ENCODE peak calls at places on chromosomes 16 and 17, in eight cellular contexts. S is HCT116, K is HL-60, E is breast epithelium, B is H1, R is prostate gland, V is GM23338, U is SK-N-SH. X is an unnamed sample.

GRCh38 chr16:88591577-88592021 is 21.4 kb downstream of the ZC3H18 start:
- DNase-seq in U (no peak), B (no peak), E (peak), V (no peak), S (no peak), R (no peak), K (no peak), X (no peak)

GRCh38 chr16:29852654-29853053 is 10.4 kb downstream of the CDIPT start:
- DNase-seq in E (no peak), B (no peak), S (no peak), K (no peak), R (no peak), V (no peak), U (no peak), X (no peak)

GRCh38 chr16:3915438-3916250 is 35.1 kb upstream of the CREBBP start:
- DNase-seq in E (no peak), S (no peak), U (no peak), K (no peak), B (no peak), R (no peak), V (no peak), X (no peak)

GRCh38 chr17:50675627-50676026 is 32.1 kb downstream of the ANKRD40 start:
- DNase-seq in R (no peak), V (no peak), S (no peak), B (no peak), E (no peak), U (no peak), K (no peak), X (no peak)

GRCh38 chr16:12583237-12583897 is 220.3 kb downstream of the CPPED1 start:
- DNase-seq in S (no peak), K (no peak), E (no peak), U (no peak), B (no peak), R (no peak), V (no peak), X (no peak)

GRCh38 chr17:31907342-31907975 is 6.0 kb upstream of the UTP6 start:
- DNase-seq in U (no peak), R (peak), S (no peak), B (no peak), E (peak), K (no peak), V (no peak), X (no peak)

GRCh38 chr17:3961564-3962047 is 2.6 kb downstream of the ATP2A3 start:
- DNase-seq in E (no peak), S (no peak), K (no peak), R (no peak), U (no peak), V (no peak), B (no peak), X (no peak)

GRCh38 chr16:52408197-52408845 is 138.6 kb downstream of the TOX3 start:
- DNase-seq in B (no peak), V (no peak), E (no peak), K (no peak), S (no peak), R (no peak), U (no peak), X (no peak)

GRCh38 chr17:49779730-49780220 is 8.7 kb upstream of the KAT7 start:
- DNase-seq in E (no peak), S (peak), K (no peak), V (peak), B (no peak), U (peak), R (no peak), X (no peak)

GRCh38 chr16:681746-682427 is 1.7 kb downstream of the STUB1 start:
- DNase-seq in B (no peak), R (no peak), U (no peak), S (no peak), K (no peak), E (no peak), V (no peak), X (no peak)

GRCh38 chr16:24635900-24636610 is 93.4 kb upstream of the TNRC6A start:
- DNase-seq in B (no peak), E (peak), K (no peak), S (no peak), U (peak), R (peak), V (no peak), X (no peak)

GRCh38 chr17:30495586-30495985 is 18.4 kb downstream of the GOSR1 start:
- DNase-seq in K (no peak), V (no peak), R (no peak), E (no peak), U (no peak), B (no peak), S (no peak), X (no peak)

GRCh38 chr16:24838554-24839266 is 7.1 kb upstream of the SLC5A11 start:
- DNase-seq in V (no peak), K (no peak), R (no peak), S (no peak), E (no peak), U (no peak), B (no peak), X (no peak)

GRCh38 chr17:11363575-11363974 is 122.6 kb downstream of the SHISA6 start:
- DNase-seq in E (no peak), S (no peak), U (no peak), R (no peak), K (no peak), V (no peak), B (no peak), X (no peak)

GRCh38 chr16:2490190-2491105 is 15.5 kb downstream of the TBC1D24 start:
- DNase-seq in S (no peak), B (no peak), V (no peak), R (no peak), K (no peak), E (no peak), U (no peak), X (no peak)

GRCh38 chr17:59149051-59149450 is 5.9 kb downstream of the SKA2 start:
- DNase-seq in K (no peak), U (no peak), B (no peak), R (no peak), S (no peak), E (no peak), V (no peak), X (no peak)

GRCh38 chr16:29825145-29826044 is 5.1 kb downstream of the MVP start:
- DNase-seq in S (no peak), B (no peak), V (no peak), R (no peak), K (no peak), E (no peak), U (no peak), X (no peak)

GRCh38 chr17:1124896-1125774 is 54.6 kb downstream of the ABR start:
- DNase-seq in B (no peak), S (no peak), U (no peak), V (no peak), E (no peak), K (no peak), R (no peak), X (no peak)

GRCh38 chr17:7351665-7352558 is at the start of gene KCTD11:
- DNase-seq in B (peak), R (peak), U (peak), E (peak), S (peak), K (no peak), V (peak), X (no peak)

GRCh38 chr16:4077083-4077714 is 39.0 kb downstream of the ADCY9 start:
- DNase-seq in B (no peak), K (no peak), S (peak), V (no peak), U (no peak), E (no peak), R (no peak), X (no peak)

GRCh38 chr16:51326131-51326856 is 175.2 kb upstream of the SALL1 start:
- DNase-seq in U (no peak), E (no peak), S (no peak), K (no peak), R (no peak), B (no peak), V (no peak), X (no peak)

GRCh38 chr16:31181102-31181830 is 1.3 kb downstream of the FUS start:
- DNase-seq in S (no peak), R (no peak), K (peak), E (peak), B (no peak), V (no peak), U (no peak), X (no peak)

GRCh38 chr17:64178011-64178825 is 48.3 kb upstream of the ERN1 start:
- DNase-seq in S (no peak), U (peak), K (no peak), E (no peak), B (no peak), R (no peak), V (no peak), X (no peak)

GRCh38 chr16:70638814-70639792 is 7.3 kb upstream of the IL34 start:
- DNase-seq in U (peak), E (no peak), V (no peak), R (no peak), K (no peak), S (no peak), B (no peak), X (no peak)

GRCh38 chr17:72761893-72762622 is 330.4 kb downstream of the SLC39A11 start:
- DNase-seq in S (no peak), B (no peak), R (no peak), E (no peak), K (no peak), V (no peak), U (no peak), X (no peak)

GRCh38 chr17:4007346-4008081 is 43.3 kb upstream of the ATP2A3 start:
- DNase-seq in E (no peak), U (peak), S (no peak), K (no peak), R (no peak), B (no peak), V (peak), X (no peak)

GRCh38 chr17:61400058-61400785 is 579 bp downstream of the TBX2 start:
- DNase-seq in K (no peak), R (no peak), V (peak), E (no peak), B (no peak), S (no peak), U (peak), X (no peak)

GRCh38 chr17:59349178-59349577 is 17.7 kb downstream of the YPEL2 start:
- DNase-seq in V (no peak), R (no peak), E (no peak), U (no peak), K (no peak), B (no peak), S (no peak), X (no peak)

GRCh38 chr16:86809458-86809955 is 231.2 kb downstream of the FOXL1 start:
- DNase-seq in K (no peak), R (no peak), S (no peak), E (no peak), B (no peak), U (no peak), V (peak), X (no peak)

GRCh38 chr17:8421571-8421970 is 14.1 kb upstream of the NDEL1 start:
- DNase-seq in K (no peak), V (no peak), S (no peak), R (no peak), B (no peak), E (no peak), U (no peak), X (no peak)

GRCh38 chr17:82298538-82299421 is 18.6 kb downstream of the CD7 start:
- DNase-seq in V (no peak), S (no peak), U (peak), K (no peak), B (no peak), R (no peak), E (no peak), X (no peak)
- H3K4me3 ChIP-seq in V (no peak), S (peak), U (peak), K (peak), B (no peak), R (peak), E (peak), X (peak)

GRCh38 chr16:56776562-56776961 is 46.6 kb downstream of the NUP93 start:
- DNase-seq in R (peak), U (peak), E (peak), V (no peak), K (no peak), B (no peak), S (no peak), X (no peak)
- TF ChIP-seq POLR2AphosphoS5 in R (peak), U (no peak), E (no peak), V (no peak), K (no peak), B (no peak), S (no peak), X (no peak)

GRCh38 chr16:10852948-10853347 is 24.1 kb upstream of the CIITA start:
- DNase-seq in E (no peak), U (no peak), R (no peak), V (no peak), B (no peak), K (no peak), S (no peak), X (no peak)

GRCh38 chr16:10850478-10850850 is 26.5 kb upstream of the CIITA start:
- DNase-seq in B (no peak), V (no peak), K (no peak), S (no peak), R (no peak), E (no peak), U (no peak), X (no peak)

GRCh38 chr16:10849736-10850477 is 27.1 kb upstream of the CIITA start:
- DNase-seq in U (no peak), B (no peak), E (no peak), K (no peak), S (no peak), V (no peak), R (no peak), X (no peak)

GRCh38 chr16:10847166-10847565 is 28.6 kb upstream of the TVP23A start:
- DNase-seq in B (no peak), S (no peak), K (no peak), V (no peak), R (no peak), E (no peak), U (no peak), X (no peak)

DNA sequence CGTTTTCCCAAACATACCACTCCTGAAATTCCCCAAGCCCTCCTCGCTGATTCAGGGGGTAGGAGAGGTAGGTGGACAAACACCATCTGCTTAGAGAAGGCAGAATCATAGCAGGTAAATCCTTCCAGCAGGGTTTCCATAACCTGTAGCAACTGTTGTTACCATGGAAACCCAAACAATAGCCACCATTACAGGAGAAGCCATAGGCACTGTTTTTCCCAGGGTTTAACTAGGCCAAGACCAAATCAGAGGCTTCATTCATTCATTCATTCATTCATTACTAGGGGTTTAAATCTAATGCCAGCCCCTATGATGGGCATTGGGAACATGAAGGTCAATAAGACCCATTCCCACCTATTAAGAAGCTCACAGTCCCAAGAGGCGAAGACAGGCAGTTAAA is 25.5 kb upstream of the CIITA start:
- DNase-seq in R (no peak), B (no peak), S (no peak), E (no peak), K (no peak), V (peak), U (no peak), X (no peak)
- H3K4me3 ChIP-seq in R (no peak), B (no peak), S (no peak), E (no peak), K (no peak), V (no peak), U (no peak), X (no peak)

DNA sequence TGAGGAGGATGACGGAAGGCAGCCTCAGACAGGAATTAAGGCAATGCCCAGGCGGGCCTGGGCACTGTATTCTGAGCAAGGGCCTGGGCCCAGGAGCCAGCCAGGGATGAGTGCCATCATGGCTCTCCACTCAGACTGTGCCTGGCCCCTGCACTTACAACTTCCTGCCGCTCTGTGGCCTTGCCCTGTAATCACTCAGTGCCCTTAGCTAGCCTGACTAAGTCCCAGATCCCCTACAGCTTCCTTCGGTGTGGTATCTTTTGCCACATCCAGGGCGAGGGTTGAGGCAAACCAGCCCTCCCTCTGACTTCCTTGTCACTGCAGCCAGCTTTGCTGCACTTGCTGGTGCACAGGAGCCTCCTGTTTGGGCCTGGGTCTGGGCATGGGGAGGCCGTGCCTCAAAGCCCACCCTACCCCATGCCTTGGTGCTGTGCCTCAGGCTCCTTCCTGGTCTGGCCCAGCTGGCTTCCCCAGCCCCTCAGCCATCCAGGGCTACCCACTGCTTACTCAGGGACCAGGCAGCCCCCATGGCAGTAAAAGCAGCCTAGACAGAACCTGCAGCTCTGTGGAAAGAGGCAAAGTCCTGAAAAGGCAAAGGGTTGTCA is 9.3 kb downstream of the SLC46A1 start:
- DNase-seq in B (no peak), R (no peak), E (no peak), U (no peak), S (no peak), V (peak), K (no peak), X (no peak)
- TF ChIP-seq POLR2AphosphoS5 in B (no peak), R (no peak), E (no peak), U (no peak), S (no peak), V (no peak), K (no peak), X (no peak)

DNA sequence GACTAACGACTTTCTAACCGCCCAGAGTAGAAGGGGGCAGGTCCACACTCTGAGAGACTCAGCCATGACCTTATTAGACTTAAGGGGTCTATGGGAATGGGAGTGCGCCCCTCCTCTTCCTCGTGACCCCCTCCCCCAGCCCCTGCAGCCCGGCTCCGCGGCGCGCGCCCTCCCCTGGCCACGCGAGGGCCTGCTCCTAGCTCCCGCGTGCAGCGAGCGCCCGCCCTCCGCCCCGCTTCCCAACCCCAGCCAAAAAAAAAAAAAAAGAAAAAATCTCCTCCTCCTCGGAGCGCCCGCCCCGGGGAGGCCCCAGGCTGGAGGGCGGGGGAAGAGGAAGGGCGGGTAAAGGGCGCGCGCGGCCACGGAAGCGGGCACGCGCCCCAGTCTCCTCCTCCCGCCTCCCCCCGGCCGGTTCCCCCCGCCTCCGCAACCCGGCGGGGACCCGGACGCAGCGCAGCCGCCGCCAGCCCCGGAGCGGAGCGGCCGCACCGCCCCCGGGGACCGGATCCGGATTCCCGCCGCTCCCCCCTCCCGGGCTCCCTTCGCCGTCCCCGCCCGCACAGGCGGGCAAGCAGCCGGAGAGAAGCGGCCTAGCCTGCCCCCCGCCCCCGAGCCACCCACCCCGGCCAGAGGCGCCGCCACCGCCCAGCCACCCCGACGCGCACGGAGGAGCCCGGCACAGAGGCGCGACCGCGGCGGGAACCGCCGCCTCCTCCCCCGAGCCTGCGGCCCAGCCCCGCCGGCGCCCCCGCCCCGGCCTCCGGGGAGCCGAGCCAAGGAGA is 940 bp downstream of the UBTF start:
- DNase-seq in R (peak), B (no peak), K (peak), S (peak), E (peak), U (peak), V (peak), X (no peak)
- H3K4me3 ChIP-seq in R (peak), B (peak), K (peak), S (peak), E (peak), U (peak), V (peak), X (peak)

GRCh38 chr16:13919683-13920509 is at the start of gene ERCC4:
- DNase-seq in S (peak), V (peak), R (peak), B (peak), U (peak), E (peak), K (peak), X (peak)
- TF ChIP-seq POLR2AphosphoS5 in S (peak), V (peak), R (peak), B (peak), U (peak), E (peak), K (peak), X (peak)

X was measured in vagina.